ENCODE peak calls at places on chromosome 12, in ten cellular contexts. R is adrenal gland, Y is Peyer's patch, B is RCC 7860, C is NCI-H1417, U is naive B cell, Z is T-helper 2 cell, H is AG08396, L is IMR-90, V is DMS153. T is an unnamed sample.

GRCh38 chr12:59677857-59678256 is 82.0 kb downstream of the SLC16A7 start:
- DNase-seq in C (no peak), L (no peak), Y (no peak), H (no peak), V (no peak), R (no peak), Z (no peak), U (no peak), B (no peak), T (no peak)

GRCh38 chr12:44457465-44457864 is 418.6 kb downstream of the NELL2 start:
- DNase-seq in Z (no peak), B (no peak), L (no peak), R (no peak), U (no peak), H (no peak), C (no peak), Y (no peak), V (no peak), T (no peak)

GRCh38 chr12:52180971-52181628 is 10.7 kb downstream of the KRT80 start:
- DNase-seq in C (no peak), R (no peak), Y (no peak), L (peak; percentile 42), B (no peak), V (no peak), U (no peak), Z (no peak), H (no peak), T (no peak)

GRCh38 chr12:442235-442884 is 17.4 kb upstream of the B4GALNT3 start:
- DNase-seq in Z (no peak), L (peak; percentile 42), C (peak; percentile 60), V (no peak), U (peak; percentile 3), H (peak; percentile 72), Y (no peak), R (peak; percentile 40), B (peak; percentile 26), T (peak; percentile 14)

GRCh38 chr12:50147281-50147680 is 19.9 kb downstream of the CERS5 start:
- DNase-seq in C (no peak), U (no peak), V (no peak), B (no peak), R (no peak), H (no peak), L (no peak), Z (no peak), Y (no peak), T (no peak)

GRCh38 chr12:128971802-128972201 is 118.5 kb downstream of the GLT1D1 start:
- DNase-seq in R (no peak), Z (no peak), L (no peak), U (no peak), V (peak; percentile 91), Y (no peak), C (peak; percentile 93), H (no peak), B (peak; percentile 65), T (no peak)

GRCh38 chr12:131759176-131759575 is 48.3 kb downstream of the SFSWAP start:
- DNase-seq in H (no peak), U (no peak), R (no peak), C (no peak), V (no peak), B (no peak), Y (no peak), Z (no peak), L (no peak), T (no peak)

GRCh38 chr12:116280590-116281290 is 3.2 kb upstream of the MED13L start:
- DNase-seq in B (no peak), U (no peak), R (no peak), Y (no peak), V (no peak), C (no peak), Z (no peak), H (no peak), L (no peak), T (no peak)

GRCh38 chr12:57893460-57894353 is 47.2 kb upstream of the CTDSP2 start:
- DNase-seq in R (peak; percentile 86), C (no peak), H (peak; percentile 77), B (no peak), V (peak; percentile 48), L (peak; percentile 91), Z (no peak), U (no peak), Y (peak; percentile 79), T (no peak)

GRCh38 chr12:116739381-116739887 is 1.3 kb downstream of the RNFT2 start:
- DNase-seq in V (no peak), Z (no peak), C (no peak), U (no peak), R (no peak), Y (no peak), B (no peak), L (no peak), H (no peak), T (no peak)

GRCh38 chr12:89873745-89874144 is 165.1 kb upstream of the ATP2B1 start:
- DNase-seq in U (no peak), C (no peak), R (no peak), H (peak; percentile 10), Y (no peak), L (peak; percentile 52), B (no peak), V (no peak), Z (no peak), T (no peak)

GRCh38 chr12:119195256-119195655 is 16.5 kb downstream of the HSPB8 start:
- DNase-seq in B (no peak), V (no peak), C (no peak), Z (no peak), Y (no peak), H (no peak), R (no peak), L (no peak), U (no peak), T (no peak)

GRCh38 chr12:13165578-13166120 is 30.9 kb upstream of the EMP1 start:
- DNase-seq in H (peak; percentile 62), B (peak; percentile 40), U (peak; percentile 9), C (no peak), Z (no peak), Y (peak; percentile 70), L (peak; percentile 78), V (peak; percentile 32), R (peak; percentile 80), T (no peak)

GRCh38 chr12:78698747-78699146 is 165.8 kb upstream of the SYT1 start:
- DNase-seq in L (peak; percentile 39), Z (no peak), U (no peak), B (peak; percentile 67), R (no peak), Y (no peak), H (no peak), C (no peak), V (no peak), T (no peak)

GRCh38 chr12:32106517-32107366 is at the start of gene BICD1:
- DNase-seq in U (peak; percentile 65), Y (peak; percentile 87), Z (peak; percentile 49), H (peak; percentile 94), L (peak; percentile 87), R (peak; percentile 89), C (peak; percentile 88), B (peak; percentile 73), V (peak; percentile 30), T (no peak)

GRCh38 chr12:80472912-80473500 is 29.0 kb downstream of the PTPRQ start:
- DNase-seq in Y (no peak), V (peak; percentile 4), C (peak; percentile 67), B (peak; percentile 48), R (no peak), U (no peak), Z (no peak), L (peak; percentile 81), H (peak; percentile 21), T (peak; percentile 39)

GRCh38 chr12:28708918-28709371 is 440.1 kb upstream of the FAR2 start:
- DNase-seq in B (no peak), C (no peak), R (no peak), Y (no peak), V (no peak), L (peak; percentile 61), H (peak; percentile 33), Z (no peak), U (no peak), T (no peak)

GRCh38 chr12:3553681-3554546 is 62.9 kb downstream of the PRMT8 start:
- DNase-seq in Z (no peak), Y (no peak), V (no peak), B (no peak), L (no peak), C (no peak), R (no peak), H (no peak), U (no peak), T (no peak)

GRCh38 chr12:53643232-53643992 is 17.2 kb upstream of the ATF7 start:
- DNase-seq in B (no peak), V (no peak), H (no peak), Z (no peak), C (no peak), R (no peak), U (no peak), Y (no peak), L (no peak), T (no peak)